ENCODE peak calls at places on chromosomes 13 and 19, in ten cellular contexts. One of them, this sample, is unnamed.

GRCh38 chr13:48400820-48401219 is 12.1 kb downstream of the LPAR6 start:
- DNase-seq in stimulated activated CD4-positive, alpha-beta T cell treated with anti-CD3 and anti-CD28 coated beads, Interleukin-2, amount 100 ng/mL, for 48 hours: no peak
- DNase-seq in cardiac muscle cell: peak; percentile 72
- DNase-seq in lung: no peak
- DNase-seq in T-helper 1 cell: no peak
- DNase-seq in SW 1271: peak; percentile 17
- DNase-seq in HuH-7.5: no peak
- DNase-seq in T-cell: no peak
- DNase-seq in hepatic stellate cell: no peak
- DNase-seq in PC-3: peak; percentile 59
- DNase-seq in this sample: no peak

GRCh38 chr19:4208385-4209094 is 20.8 kb upstream of the EBI3 start:
- DNase-seq in cardiac muscle cell: peak; percentile 20
- DNase-seq in stimulated activated CD4-positive, alpha-beta T cell treated with anti-CD3 and anti-CD28 coated beads, Interleukin-2, amount 100 ng/mL, for 48 hours: no peak
- DNase-seq in HuH-7.5: peak; percentile 81
- DNase-seq in lung: no peak
- DNase-seq in T-helper 1 cell: no peak
- DNase-seq in PC-3: peak; percentile 50
- DNase-seq in T-cell: no peak
- DNase-seq in hepatic stellate cell: peak; percentile 55
- DNase-seq in SW 1271: no peak
- DNase-seq in this sample: peak; percentile 63

GRCh38 chr13:41428155-41428554 is 29.2 kb upstream of the RGCC start:
- DNase-seq in hepatic stellate cell: no peak
- DNase-seq in lung: no peak
- DNase-seq in cardiac muscle cell: peak; percentile 2
- DNase-seq in stimulated activated CD4-positive, alpha-beta T cell treated with anti-CD3 and anti-CD28 coated beads, Interleukin-2, amount 100 ng/mL, for 48 hours: no peak
- DNase-seq in T-cell: peak; percentile 26
- DNase-seq in HuH-7.5: no peak
- DNase-seq in PC-3: no peak
- DNase-seq in SW 1271: no peak
- DNase-seq in T-helper 1 cell: peak; percentile 36
- DNase-seq in this sample: no peak

GRCh38 chr13:19781526-19781925 is 1.2 kb downstream of the PSPC1 start:
- DNase-seq in T-cell: no peak
- DNase-seq in HuH-7.5: no peak
- DNase-seq in cardiac muscle cell: no peak
- DNase-seq in lung: no peak
- DNase-seq in T-helper 1 cell: no peak
- DNase-seq in SW 1271: no peak
- DNase-seq in PC-3: peak; percentile 13
- DNase-seq in hepatic stellate cell: no peak
- DNase-seq in stimulated activated CD4-positive, alpha-beta T cell treated with anti-CD3 and anti-CD28 coated beads, Interleukin-2, amount 100 ng/mL, for 48 hours: no peak
- DNase-seq in this sample: no peak

GRCh38 chr19:5326986-5327623 is 13.5 kb downstream of the PTPRS start:
- DNase-seq in HuH-7.5: no peak
- DNase-seq in T-helper 1 cell: no peak
- DNase-seq in SW 1271: no peak
- DNase-seq in lung: no peak
- DNase-seq in stimulated activated CD4-positive, alpha-beta T cell treated with anti-CD3 and anti-CD28 coated beads, Interleukin-2, amount 100 ng/mL, for 48 hours: no peak
- DNase-seq in hepatic stellate cell: no peak
- DNase-seq in T-cell: no peak
- DNase-seq in PC-3: no peak
- DNase-seq in cardiac muscle cell: no peak
- DNase-seq in this sample: no peak

GRCh38 chr19:51570962-51571575 is at the start of gene ZNF175:
- DNase-seq in T-helper 1 cell: peak; percentile 71
- DNase-seq in SW 1271: peak; percentile 46
- DNase-seq in cardiac muscle cell: peak; percentile 98
- DNase-seq in HuH-7.5: peak; percentile 28
- DNase-seq in hepatic stellate cell: peak; percentile 84
- DNase-seq in PC-3: peak; percentile 100
- DNase-seq in stimulated activated CD4-positive, alpha-beta T cell treated with anti-CD3 and anti-CD28 coated beads, Interleukin-2, amount 100 ng/mL, for 48 hours: peak; percentile 87
- DNase-seq in lung: peak; percentile 95
- DNase-seq in T-cell: peak; percentile 66
- DNase-seq in this sample: peak; percentile 93

GRCh38 chr19:5230730-5231555 is 109.7 kb downstream of the PTPRS start:
- DNase-seq in PC-3: no peak
- DNase-seq in cardiac muscle cell: no peak
- DNase-seq in T-cell: no peak
- DNase-seq in lung: no peak
- DNase-seq in hepatic stellate cell: no peak
- DNase-seq in SW 1271: no peak
- DNase-seq in T-helper 1 cell: no peak
- DNase-seq in HuH-7.5: no peak
- DNase-seq in stimulated activated CD4-positive, alpha-beta T cell treated with anti-CD3 and anti-CD28 coated beads, Interleukin-2, amount 100 ng/mL, for 48 hours: no peak
- DNase-seq in this sample: no peak

GRCh38 chr19:4051175-4052101 is 15.3 kb downstream of the ZBTB7A start:
- DNase-seq in hepatic stellate cell: peak; percentile 69
- DNase-seq in HuH-7.5: no peak
- DNase-seq in lung: no peak
- DNase-seq in stimulated activated CD4-positive, alpha-beta T cell treated with anti-CD3 and anti-CD28 coated beads, Interleukin-2, amount 100 ng/mL, for 48 hours: no peak
- DNase-seq in T-helper 1 cell: no peak
- DNase-seq in cardiac muscle cell: peak; percentile 54
- DNase-seq in T-cell: no peak
- DNase-seq in SW 1271: no peak
- DNase-seq in PC-3: peak; percentile 63
- DNase-seq in this sample: no peak

GRCh38 chr19:48085904-48086864 is 24.4 kb downstream of the PLA2G4C start:
- DNase-seq in T-helper 1 cell: no peak
- DNase-seq in cardiac muscle cell: no peak
- DNase-seq in stimulated activated CD4-positive, alpha-beta T cell treated with anti-CD3 and anti-CD28 coated beads, Interleukin-2, amount 100 ng/mL, for 48 hours: no peak
- DNase-seq in hepatic stellate cell: no peak
- DNase-seq in T-cell: no peak
- DNase-seq in lung: no peak
- DNase-seq in SW 1271: no peak
- DNase-seq in PC-3: no peak
- DNase-seq in HuH-7.5: no peak
- DNase-seq in this sample: no peak

GRCh38 chr19:54352546-54352945 is 12.2 kb downstream of the LAIR1 start:
- DNase-seq in PC-3: no peak
- DNase-seq in cardiac muscle cell: no peak
- DNase-seq in T-cell: no peak
- DNase-seq in HuH-7.5: no peak
- DNase-seq in T-helper 1 cell: no peak
- DNase-seq in SW 1271: no peak
- DNase-seq in hepatic stellate cell: no peak
- DNase-seq in stimulated activated CD4-positive, alpha-beta T cell treated with anti-CD3 and anti-CD28 coated beads, Interleukin-2, amount 100 ng/mL, for 48 hours: no peak
- DNase-seq in lung: no peak
- DNase-seq in this sample: no peak

GRCh38 chr13:98216711-98217110 is 39.6 kb upstream of the RNF113B start:
- DNase-seq in stimulated activated CD4-positive, alpha-beta T cell treated with anti-CD3 and anti-CD28 coated beads, Interleukin-2, amount 100 ng/mL, for 48 hours: no peak
- DNase-seq in HuH-7.5: no peak
- DNase-seq in T-helper 1 cell: no peak
- DNase-seq in lung: no peak
- DNase-seq in cardiac muscle cell: no peak
- DNase-seq in hepatic stellate cell: no peak
- DNase-seq in SW 1271: no peak
- DNase-seq in PC-3: no peak
- DNase-seq in T-cell: no peak
- DNase-seq in this sample: no peak

GRCh38 chr13:27854606-27855005 is 62.3 kb downstream of the GSX1 start:
- DNase-seq in lung: no peak
- DNase-seq in cardiac muscle cell: no peak
- DNase-seq in hepatic stellate cell: no peak
- DNase-seq in HuH-7.5: no peak
- DNase-seq in SW 1271: no peak
- DNase-seq in T-cell: no peak
- DNase-seq in PC-3: no peak
- DNase-seq in T-helper 1 cell: no peak
- DNase-seq in stimulated activated CD4-positive, alpha-beta T cell treated with anti-CD3 and anti-CD28 coated beads, Interleukin-2, amount 100 ng/mL, for 48 hours: no peak
- DNase-seq in this sample: no peak

GRCh38 chr13:100097821-100098220 is 8.9 kb downstream of the PCCA start:
- DNase-seq in T-cell: no peak
- DNase-seq in T-helper 1 cell: no peak
- DNase-seq in stimulated activated CD4-positive, alpha-beta T cell treated with anti-CD3 and anti-CD28 coated beads, Interleukin-2, amount 100 ng/mL, for 48 hours: no peak
- DNase-seq in lung: no peak
- DNase-seq in hepatic stellate cell: no peak
- DNase-seq in cardiac muscle cell: no peak
- DNase-seq in HuH-7.5: no peak
- DNase-seq in PC-3: no peak
- DNase-seq in SW 1271: no peak
- DNase-seq in this sample: no peak

GRCh38 chr13:32126756-32127155 is 95.2 kb downstream of the FRY start:
- DNase-seq in stimulated activated CD4-positive, alpha-beta T cell treated with anti-CD3 and anti-CD28 coated beads, Interleukin-2, amount 100 ng/mL, for 48 hours: no peak
- DNase-seq in lung: no peak
- DNase-seq in T-cell: no peak
- DNase-seq in hepatic stellate cell: no peak
- DNase-seq in PC-3: no peak
- DNase-seq in T-helper 1 cell: no peak
- DNase-seq in cardiac muscle cell: no peak
- DNase-seq in SW 1271: no peak
- DNase-seq in HuH-7.5: no peak
- DNase-seq in this sample: no peak

GRCh38 chr19:6023936-6024335 is 46.0 kb upstream of the RANBP3 start:
- DNase-seq in PC-3: no peak
- DNase-seq in lung: no peak
- DNase-seq in cardiac muscle cell: no peak
- DNase-seq in T-cell: no peak
- DNase-seq in hepatic stellate cell: no peak
- DNase-seq in SW 1271: no peak
- DNase-seq in stimulated activated CD4-positive, alpha-beta T cell treated with anti-CD3 and anti-CD28 coated beads, Interleukin-2, amount 100 ng/mL, for 48 hours: no peak
- DNase-seq in HuH-7.5: no peak
- DNase-seq in T-helper 1 cell: no peak
- DNase-seq in this sample: no peak

GRCh38 chr13:113005076-113005865 is 36.3 kb downstream of the MCF2L start:
- DNase-seq in SW 1271: no peak
- DNase-seq in cardiac muscle cell: no peak
- DNase-seq in stimulated activated CD4-positive, alpha-beta T cell treated with anti-CD3 and anti-CD28 coated beads, Interleukin-2, amount 100 ng/mL, for 48 hours: no peak
- DNase-seq in lung: no peak
- DNase-seq in HuH-7.5: no peak
- DNase-seq in T-helper 1 cell: no peak
- DNase-seq in T-cell: peak; percentile 7
- DNase-seq in hepatic stellate cell: no peak
- DNase-seq in PC-3: no peak
- DNase-seq in this sample: no peak

GRCh38 chr13:40102854-40103253 is 447.4 kb downstream of the COG6 start:
- DNase-seq in stimulated activated CD4-positive, alpha-beta T cell treated with anti-CD3 and anti-CD28 coated beads, Interleukin-2, amount 100 ng/mL, for 48 hours: peak; percentile 86
- DNase-seq in lung: no peak
- DNase-seq in T-cell: peak; percentile 12
- DNase-seq in SW 1271: no peak
- DNase-seq in PC-3: peak; percentile 82
- DNase-seq in hepatic stellate cell: no peak
- DNase-seq in T-helper 1 cell: no peak
- DNase-seq in cardiac muscle cell: peak; percentile 73
- DNase-seq in HuH-7.5: no peak
- DNase-seq in this sample: no peak

GRCh38 chr19:45782820-45783785 is 813 bp upstream of the DMPK start:
- DNase-seq in PC-3: peak; percentile 60
- DNase-seq in lung: no peak
- DNase-seq in T-cell: no peak
- DNase-seq in SW 1271: no peak
- DNase-seq in T-helper 1 cell: no peak
- DNase-seq in cardiac muscle cell: peak; percentile 56
- DNase-seq in HuH-7.5: no peak
- DNase-seq in hepatic stellate cell: peak; percentile 94
- DNase-seq in stimulated activated CD4-positive, alpha-beta T cell treated with anti-CD3 and anti-CD28 coated beads, Interleukin-2, amount 100 ng/mL, for 48 hours: no peak
- DNase-seq in this sample: peak; percentile 53

GRCh38 chr19:14440049-14440448 is 6.9 kb downstream of the PKN1 start:
- DNase-seq in cardiac muscle cell: no peak
- DNase-seq in T-helper 1 cell: peak; percentile 66
- DNase-seq in HuH-7.5: no peak
- DNase-seq in hepatic stellate cell: no peak
- DNase-seq in T-cell: peak; percentile 70
- DNase-seq in SW 1271: no peak
- DNase-seq in stimulated activated CD4-positive, alpha-beta T cell treated with anti-CD3 and anti-CD28 coated beads, Interleukin-2, amount 100 ng/mL, for 48 hours: peak; percentile 67
- DNase-seq in lung: peak; percentile 79
- DNase-seq in PC-3: no peak
- DNase-seq in this sample: no peak

GRCh38 chr13:41614671-41615519 is 157.5 kb downstream of the RGCC start:
- DNase-seq in lung: no peak
- DNase-seq in hepatic stellate cell: no peak
- DNase-seq in cardiac muscle cell: peak; percentile 32
- DNase-seq in T-cell: no peak
- DNase-seq in HuH-7.5: no peak
- DNase-seq in stimulated activated CD4-positive, alpha-beta T cell treated with anti-CD3 and anti-CD28 coated beads, Interleukin-2, amount 100 ng/mL, for 48 hours: no peak
- DNase-seq in SW 1271: no peak
- DNase-seq in PC-3: peak; percentile 12
- DNase-seq in T-helper 1 cell: no peak
- DNase-seq in this sample: no peak

GRCh38 chr19:57096640-57097361 is 23.0 kb upstream of the USP29 start:
- DNase-seq in T-helper 1 cell: no peak
- DNase-seq in cardiac muscle cell: peak; percentile 10
- DNase-seq in lung: no peak
- DNase-seq in T-cell: no peak
- DNase-seq in PC-3: no peak
- DNase-seq in hepatic stellate cell: no peak
- DNase-seq in SW 1271: no peak
- DNase-seq in HuH-7.5: no peak
- DNase-seq in stimulated activated CD4-positive, alpha-beta T cell treated with anti-CD3 and anti-CD28 coated beads, Interleukin-2, amount 100 ng/mL, for 48 hours: no peak
- DNase-seq in this sample: no peak

GRCh38 chr13:93951153-93951552 is 528.3 kb downstream of the DCT start:
- DNase-seq in cardiac muscle cell: peak; percentile 18
- DNase-seq in HuH-7.5: no peak
- DNase-seq in lung: no peak
- DNase-seq in SW 1271: no peak
- DNase-seq in T-cell: no peak
- DNase-seq in T-helper 1 cell: no peak
- DNase-seq in PC-3: peak; percentile 7
- DNase-seq in hepatic stellate cell: peak; percentile 3
- DNase-seq in stimulated activated CD4-positive, alpha-beta T cell treated with anti-CD3 and anti-CD28 coated beads, Interleukin-2, amount 100 ng/mL, for 48 hours: no peak
- DNase-seq in this sample: peak; percentile 20

GRCh38 chr19:16682539-16682938 is 21.6 kb downstream of the TMEM38A start:
- DNase-seq in PC-3: no peak
- DNase-seq in T-helper 1 cell: no peak
- DNase-seq in HuH-7.5: no peak
- DNase-seq in cardiac muscle cell: no peak
- DNase-seq in T-cell: no peak
- DNase-seq in lung: no peak
- DNase-seq in SW 1271: no peak
- DNase-seq in stimulated activated CD4-positive, alpha-beta T cell treated with anti-CD3 and anti-CD28 coated beads, Interleukin-2, amount 100 ng/mL, for 48 hours: no peak
- DNase-seq in hepatic stellate cell: no peak
- DNase-seq in this sample: no peak

GRCh38 chr13:37109080-37109678 is 3.7 kb upstream of the CSNK1A1L start:
- DNase-seq in stimulated activated CD4-positive, alpha-beta T cell treated with anti-CD3 and anti-CD28 coated beads, Interleukin-2, amount 100 ng/mL, for 48 hours: no peak
- DNase-seq in T-cell: no peak
- DNase-seq in PC-3: peak; percentile 50
- DNase-seq in T-helper 1 cell: no peak
- DNase-seq in cardiac muscle cell: peak; percentile 74
- DNase-seq in SW 1271: no peak
- DNase-seq in HuH-7.5: no peak
- DNase-seq in lung: no peak
- DNase-seq in hepatic stellate cell: peak; percentile 11
- DNase-seq in this sample: peak; percentile 31

GRCh38 chr19:3618144-3618810 is 8.3 kb downstream of the CACTIN start:
- DNase-seq in T-helper 1 cell: peak; percentile 28
- DNase-seq in cardiac muscle cell: peak; percentile 67
- DNase-seq in SW 1271: no peak
- DNase-seq in T-cell: peak; percentile 39
- DNase-seq in stimulated activated CD4-positive, alpha-beta T cell treated with anti-CD3 and anti-CD28 coated beads, Interleukin-2, amount 100 ng/mL, for 48 hours: peak; percentile 55
- DNase-seq in lung: no peak
- DNase-seq in hepatic stellate cell: peak; percentile 95
- DNase-seq in PC-3: peak; percentile 29
- DNase-seq in HuH-7.5: peak; percentile 81
- DNase-seq in this sample: peak; percentile 41

GRCh38 chr19:5343848-5344247 is 3.2 kb upstream of the PTPRS start:
- DNase-seq in SW 1271: no peak
- DNase-seq in PC-3: no peak
- DNase-seq in HuH-7.5: no peak
- DNase-seq in lung: no peak
- DNase-seq in T-cell: no peak
- DNase-seq in cardiac muscle cell: peak; percentile 71
- DNase-seq in stimulated activated CD4-positive, alpha-beta T cell treated with anti-CD3 and anti-CD28 coated beads, Interleukin-2, amount 100 ng/mL, for 48 hours: no peak
- DNase-seq in hepatic stellate cell: no peak
- DNase-seq in T-helper 1 cell: no peak
- DNase-seq in this sample: no peak

GRCh38 chr19:32104465-32105235 is 240.8 kb upstream of the ZNF507 start:
- DNase-seq in PC-3: peak; percentile 35
- DNase-seq in stimulated activated CD4-positive, alpha-beta T cell treated with anti-CD3 and anti-CD28 coated beads, Interleukin-2, amount 100 ng/mL, for 48 hours: no peak
- DNase-seq in hepatic stellate cell: no peak
- DNase-seq in T-cell: no peak
- DNase-seq in cardiac muscle cell: peak; percentile 4
- DNase-seq in SW 1271: no peak
- DNase-seq in HuH-7.5: no peak
- DNase-seq in T-helper 1 cell: no peak
- DNase-seq in lung: no peak
- DNase-seq in this sample: no peak

GRCh38 chr19:6103217-6103644 is 7.1 kb downstream of the RFX2 start:
- DNase-seq in cardiac muscle cell: peak; percentile 91
- DNase-seq in T-helper 1 cell: no peak
- DNase-seq in hepatic stellate cell: peak; percentile 85
- DNase-seq in PC-3: peak; percentile 85
- DNase-seq in stimulated activated CD4-positive, alpha-beta T cell treated with anti-CD3 and anti-CD28 coated beads, Interleukin-2, amount 100 ng/mL, for 48 hours: no peak
- DNase-seq in T-cell: no peak
- DNase-seq in lung: peak; percentile 87
- DNase-seq in SW 1271: no peak
- DNase-seq in HuH-7.5: no peak
- DNase-seq in this sample: no peak